ENCODE peak calls at places on chromosomes 12 and 14, in five cellular contexts. V is type B pancreatic cell, C is GM13977, U is left ventricle myocardium inferior, T is brain microvascular endothelial cell. X is an unnamed sample.

GRCh38 chr14:101547961-101548669 is 13.2 kb upstream of the DIO3 start:
- DNase-seq in V (no peak), U (no peak), T (no peak), C (no peak), X (no peak)

GRCh38 chr14:101293609-101294008 is 267.7 kb upstream of the DIO3 start:
- DNase-seq in T (no peak), U (no peak), V (no peak), C (no peak), X (no peak)

GRCh38 chr12:104201238-104202001 is 14.2 kb upstream of the TXNRD1 start:
- DNase-seq in C (peak), T (peak), U (no peak), V (no peak), X (peak)

GRCh38 chr12:75489613-75490210 is 9.2 kb downstream of the GLIPR1 start:
- DNase-seq in V (no peak), C (no peak), U (no peak), T (no peak), X (no peak)

GRCh38 chr12:108702534-108702933 is 28.8 kb downstream of the CORO1C start:
- DNase-seq in C (no peak), V (no peak), T (no peak), U (no peak), X (no peak)

GRCh38 chr12:8045952-8046944 is 13.7 kb downstream of the FOXJ2 start:
- DNase-seq in T (peak), V (peak), C (peak), U (peak), X (no peak)

GRCh38 chr14:90383731-90384542 is 12.9 kb upstream of the CALM1 start:
- DNase-seq in C (peak), U (peak), V (peak), T (peak), X (no peak)

GRCh38 chr14:77741438-77741837 is 19.5 kb downstream of the SNW1 start:
- DNase-seq in V (no peak), T (no peak), C (no peak), U (no peak), X (no peak)

GRCh38 chr14:94821705-94822104 is 51.8 kb upstream of the GSC start:
- DNase-seq in T (no peak), V (no peak), C (no peak), U (no peak), X (no peak)

GRCh38 chr14:91303091-91303923 is 58.8 kb upstream of the GPR68 start:
- DNase-seq in C (peak), T (no peak), U (peak), V (no peak), X (no peak)

GRCh38 chr14:91755560-91755959 is 23.7 kb upstream of the CATSPERB start:
- DNase-seq in C (no peak), V (no peak), U (no peak), T (no peak), X (no peak)

GRCh38 chr12:22993639-22994038 is 368.7 kb downstream of the ETNK1 start:
- DNase-seq in U (no peak), V (no peak), C (no peak), T (no peak), X (no peak)

GRCh38 chr14:105859717-105860614 is 333.6 kb downstream of the TMEM121 start:
- DNase-seq in T (no peak), C (peak), V (peak), U (peak), X (no peak)

GRCh38 chr12:3152013-3152412 is 74.8 kb downstream of the TSPAN9 start:
- DNase-seq in U (no peak), T (peak), C (no peak), V (no peak), X (no peak)

GRCh38 chr14:76653875-76654572 is 107.2 kb upstream of the VASH1 start:
- DNase-seq in U (no peak), V (no peak), C (no peak), T (no peak), X (no peak)

GRCh38 chr12:96383991-96384390 is 16.2 kb downstream of the CDK17 start:
- DNase-seq in T (no peak), U (no peak), V (no peak), C (no peak), X (no peak)

GRCh38 chr14:90651976-90652560 is 164.2 kb downstream of the TTC7B start:
- DNase-seq in T (no peak), V (no peak), U (no peak), C (no peak), X (no peak)

DNA sequence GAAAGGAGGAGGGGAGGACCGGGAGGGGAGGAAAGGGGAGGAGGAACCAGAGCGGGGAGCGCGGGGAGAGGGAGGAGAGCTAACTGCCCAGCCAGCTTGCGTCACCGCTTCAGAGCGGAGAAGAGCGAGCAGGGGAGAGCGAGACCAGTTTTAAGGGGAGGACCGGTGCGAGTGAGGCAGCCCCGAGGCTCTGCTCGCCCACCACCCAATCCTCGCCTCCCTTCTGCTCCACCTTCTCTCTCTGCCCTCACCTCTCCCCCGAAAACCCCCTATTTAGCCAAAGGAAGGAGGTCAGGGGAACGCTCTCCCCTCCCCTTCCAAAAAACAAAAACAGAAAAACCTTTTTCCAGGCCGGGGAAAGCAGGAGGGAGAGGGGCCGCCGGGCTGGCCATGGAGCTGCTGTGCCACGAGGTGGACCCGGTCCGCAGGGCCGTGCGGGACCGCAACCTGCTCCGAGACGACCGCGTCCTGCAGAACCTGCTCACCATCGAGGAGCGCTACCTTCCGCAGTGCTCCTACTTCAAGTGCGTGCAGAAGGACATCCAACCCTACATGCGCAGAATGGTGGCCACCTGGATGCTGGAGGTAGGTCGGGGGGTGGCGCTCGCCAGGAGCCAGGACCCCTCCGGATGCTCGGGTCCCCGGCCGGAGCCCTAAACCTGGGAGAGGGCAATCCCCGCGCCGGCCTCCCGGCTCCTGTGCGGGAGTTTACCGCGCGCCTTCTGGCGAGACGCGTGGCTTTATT is at the start of gene CCND2:
- DNase-seq in C (peak), V (peak), U (peak), T (peak), X (no peak)
- TF ChIP-seq CTCF in C (no peak), V (no peak), U (no peak), T (no peak), X (no peak)

GRCh38 chr12:54356951-54357356 is 7.3 kb downstream of the GPR84 start:
- DNase-seq in U (no peak), T (no peak), C (no peak), V (no peak), X (no peak)

GRCh38 chr12:54352891-54353874 is 11.1 kb downstream of the GPR84 start:
- DNase-seq in C (no peak), V (no peak), T (no peak), U (no peak), X (no peak)

GRCh38 chr12:54356228-54356627 is 8.1 kb downstream of the GPR84 start:
- DNase-seq in U (no peak), T (no peak), C (no peak), V (no peak), X (no peak)

GRCh38 chr12:54357802-54358619 is 6.3 kb downstream of the GPR84 start:
- DNase-seq in C (peak), U (no peak), V (no peak), T (no peak), X (no peak)

GRCh38 chr12:54355104-54355815 is 9.0 kb downstream of the GPR84 start:
- DNase-seq in V (no peak), T (no peak), U (no peak), C (no peak), X (no peak)
- TF ChIP-seq CTCF in V (peak), T (peak), U (no peak), C (no peak), X (no peak)

GRCh38 chr14:44300911-44301310 is 206.2 kb downstream of the FSCB start:
- DNase-seq in C (no peak), U (no peak), T (no peak), V (no peak), X (no peak)
- TF ChIP-seq CTCF in C (no peak), U (no peak), T (no peak), V (no peak), X (no peak)

GRCh38 chr14:75224561-75224960 is 48.1 kb upstream of the TMED10 start:
- DNase-seq in U (no peak), V (no peak), T (no peak), C (no peak), X (no peak)

GRCh38 chr14:75223664-75224154 is 47.3 kb upstream of the TMED10 start:
- DNase-seq in T (no peak), U (peak), C (no peak), V (no peak), X (no peak)

GRCh38 chr14:75220097-75220496 is 43.7 kb upstream of the TMED10 start:
- DNase-seq in C (no peak), T (no peak), U (no peak), V (no peak), X (no peak)

GRCh38 chr14:75221797-75222196 is 45.4 kb upstream of the TMED10 start:
- DNase-seq in V (no peak), U (no peak), C (no peak), T (no peak), X (no peak)

GRCh38 chr14:75222208-75222701 is 45.8 kb upstream of the TMED10 start:
- DNase-seq in T (peak), U (peak), V (no peak), C (peak), X (no peak)
- TF ChIP-seq CTCF in T (peak), U (no peak), V (no peak), C (no peak), X (no peak)

GRCh38 chr12:24268663-24269186 is 319.3 kb upstream of the SOX5 start:
- DNase-seq in C (no peak), U (no peak), T (no peak), V (no peak), X (no peak)
- TF ChIP-seq CTCF in C (no peak), U (no peak), T (no peak), V (peak), X (no peak)